ENCODE peak calls at places on chromosomes 13 and 19, in four cellular contexts. One of them, this sample, is unnamed.

GRCh38 chr19:8607386-8607785 is 3.1 kb downstream of the ADAMTS10 start:
- DNase-seq in IMR-90: peak; percentile 23
- DNase-seq in endothelial cell of umbilical vein: no peak
- DNase-seq in K562: no peak
- DNase-seq in this sample: no peak

GRCh38 chr13:39415403-39415802 is 187.6 kb downstream of the LHFPL6 start:
- DNase-seq in endothelial cell of umbilical vein: peak; percentile 78
- DNase-seq in K562: no peak
- DNase-seq in IMR-90: peak; percentile 43
- DNase-seq in this sample: no peak

GRCh38 chr13:114128624-114129522 is 3.5 kb downstream of the RASA3 start:
- DNase-seq in IMR-90: peak; percentile 95
- DNase-seq in K562: peak; percentile 58
- DNase-seq in endothelial cell of umbilical vein: peak; percentile 96
- DNase-seq in this sample: no peak

GRCh38 chr19:41226053-41226873 is 7.2 kb downstream of the AXL start:
- DNase-seq in endothelial cell of umbilical vein: peak; percentile 59
- DNase-seq in IMR-90: peak; percentile 82
- DNase-seq in K562: peak; percentile 93
- DNase-seq in this sample: no peak

GRCh38 chr13:73034901-73035300 is 23.9 kb upstream of the KLF5 start:
- DNase-seq in IMR-90: no peak
- DNase-seq in endothelial cell of umbilical vein: no peak
- DNase-seq in K562: no peak
- DNase-seq in this sample: no peak

GRCh38 chr19:46609511-46610412 is 8.6 kb downstream of the CALM3 start:
- DNase-seq in endothelial cell of umbilical vein: no peak
- DNase-seq in IMR-90: no peak
- DNase-seq in K562: no peak
- DNase-seq in this sample: no peak

GRCh38 chr19:17873661-17874422 is 2.1 kb downstream of the SLC5A5 start:
- DNase-seq in K562: peak; percentile 98
- DNase-seq in endothelial cell of umbilical vein: no peak
- DNase-seq in IMR-90: no peak
- DNase-seq in this sample: no peak

GRCh38 chr13:99404005-99404755 is 97.0 kb upstream of the GPR183 start:
- DNase-seq in endothelial cell of umbilical vein: no peak
- DNase-seq in K562: no peak
- DNase-seq in IMR-90: no peak
- DNase-seq in this sample: no peak

GRCh38 chr19:22807061-22807835 is 23.3 kb upstream of the ZNF99 start:
- DNase-seq in IMR-90: no peak
- DNase-seq in endothelial cell of umbilical vein: no peak
- DNase-seq in K562: no peak
- DNase-seq in this sample: no peak

GRCh38 chr13:38265135-38265497 is 84.5 kb upstream of the UFM1 start:
- DNase-seq in K562: no peak
- DNase-seq in endothelial cell of umbilical vein: no peak
- DNase-seq in IMR-90: no peak
- DNase-seq in this sample: no peak

GRCh38 chr19:51097166-51097736 is 11.0 kb downstream of the CTU1 start:
- DNase-seq in IMR-90: peak; percentile 62
- DNase-seq in endothelial cell of umbilical vein: peak; percentile 27
- DNase-seq in K562: peak; percentile 74
- DNase-seq in this sample: peak; percentile 76

GRCh38 chr19:54373781-54374266 is 9.1 kb upstream of the LAIR1 start:
- DNase-seq in IMR-90: no peak
- DNase-seq in K562: no peak
- DNase-seq in endothelial cell of umbilical vein: no peak
- DNase-seq in this sample: no peak

GRCh38 chr19:3433313-3433712 is 47.0 kb downstream of the SMIM24 start:
- DNase-seq in K562: no peak
- DNase-seq in endothelial cell of umbilical vein: no peak
- DNase-seq in IMR-90: no peak
- DNase-seq in this sample: no peak

GRCh38 chr19:35027009-35027408 is 3.3 kb upstream of the SCN1B start:
- DNase-seq in endothelial cell of umbilical vein: no peak
- DNase-seq in IMR-90: no peak
- DNase-seq in K562: no peak
- DNase-seq in this sample: no peak

GRCh38 chr19:35027851-35028599 is 2.2 kb upstream of the SCN1B start:
- DNase-seq in IMR-90: peak; percentile 27
- DNase-seq in endothelial cell of umbilical vein: no peak
- DNase-seq in K562: no peak
- DNase-seq in this sample: no peak

GRCh38 chr19:35025969-35026368 is 4.3 kb upstream of the SCN1B start:
- DNase-seq in endothelial cell of umbilical vein: no peak
- DNase-seq in IMR-90: no peak
- DNase-seq in K562: no peak
- DNase-seq in this sample: no peak

GRCh38 chr19:35024095-35024494 is 6.2 kb upstream of the SCN1B start:
- DNase-seq in K562: no peak
- DNase-seq in IMR-90: no peak
- DNase-seq in endothelial cell of umbilical vein: no peak
- DNase-seq in this sample: no peak

GRCh38 chr19:35026418-35026817 is 3.9 kb upstream of the SCN1B start:
- DNase-seq in endothelial cell of umbilical vein: no peak
- DNase-seq in IMR-90: no peak
- DNase-seq in K562: no peak
- DNase-seq in this sample: no peak
- H3K4me1 ChIP-seq in endothelial cell of umbilical vein: peaks cover 2% of the 10 kb centered on the region
- H3K4me1 ChIP-seq in IMR-90: peaks cover 3% of the 10 kb centered on the region
- H3K4me1 ChIP-seq in K562: peaks cover 19% of the 10 kb centered on the region
- H3K4me1 ChIP-seq in this sample: peaks cover 3% of the 10 kb centered on the region

GRCh38 chr19:57280165-57280912 is at the start of gene ZNF460:
- DNase-seq in IMR-90: peak; percentile 97
- DNase-seq in K562: peak; percentile 93
- DNase-seq in endothelial cell of umbilical vein: peak; percentile 98
- DNase-seq in this sample: peak; percentile 78

GRCh38 chr19:57279418-57280164 is 694 bp upstream of the ZNF460 start:
- DNase-seq in IMR-90: peak; percentile 97
- DNase-seq in K562: peak; percentile 83
- DNase-seq in endothelial cell of umbilical vein: peak; percentile 93
- DNase-seq in this sample: peak; percentile 83

GRCh38 chr19:57282011-57282636 is 1.8 kb downstream of the ZNF460 start:
- DNase-seq in IMR-90: no peak
- DNase-seq in K562: no peak
- DNase-seq in endothelial cell of umbilical vein: no peak
- DNase-seq in this sample: peak; percentile 73

GRCh38 chr19:57276430-57276829 is 3.9 kb upstream of the ZNF460 start:
- DNase-seq in K562: no peak
- DNase-seq in endothelial cell of umbilical vein: no peak
- DNase-seq in IMR-90: no peak
- DNase-seq in this sample: no peak

DNA sequence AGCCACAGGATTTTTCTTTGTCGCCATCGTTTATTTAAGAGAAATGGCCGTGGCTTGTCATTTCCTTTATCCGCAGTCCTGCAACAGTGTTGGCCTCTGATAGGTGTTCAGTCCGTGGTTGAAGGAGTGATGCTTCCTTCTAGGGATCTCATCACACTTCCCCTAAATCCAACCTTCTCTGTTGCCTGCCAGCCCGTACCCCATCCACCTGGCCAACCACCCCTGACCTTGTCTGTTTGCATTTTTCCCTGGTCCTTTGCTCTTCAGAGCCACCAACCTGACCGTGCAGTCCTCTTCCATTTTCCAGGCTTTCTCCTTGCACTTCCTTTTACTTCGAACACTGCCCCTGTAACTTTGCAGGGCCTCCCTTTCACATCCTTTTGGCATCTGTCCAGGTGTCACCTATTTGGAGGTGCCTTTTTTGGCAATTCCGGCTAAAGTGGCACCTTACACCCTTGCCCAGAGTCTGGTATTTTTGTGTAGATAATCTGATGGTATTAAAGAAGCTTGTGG is 684 bp downstream of the ZNF460 start:
- DNase-seq in IMR-90: no peak
- DNase-seq in K562: no peak
- DNase-seq in endothelial cell of umbilical vein: no peak
- DNase-seq in this sample: no peak
- H2AFZ ChIP-seq in IMR-90: peak overlapping the region; percentile 97
- H2AFZ ChIP-seq in K562: peak overlapping the region; percentile 95
- H2AFZ ChIP-seq in endothelial cell of umbilical vein: peak overlapping the region; percentile 67
- H2AFZ ChIP-seq in this sample: no peak overlapping the region

GRCh38 chr13:41398494-41399190 is 58.7 kb upstream of the RGCC start:
- DNase-seq in endothelial cell of umbilical vein: no peak
- DNase-seq in IMR-90: no peak
- DNase-seq in K562: no peak
- DNase-seq in this sample: no peak
- H3K9me1 ChIP-seq in endothelial cell of umbilical vein: no peaks in the 10 kb centered on the region
- H3K9me1 ChIP-seq in IMR-90: peaks cover 2% of the 10 kb centered on the region
- H3K9me1 ChIP-seq in K562: no peaks in the 10 kb centered on the region
- H3K9me1 ChIP-seq in this sample: no peaks in the 10 kb centered on the region

DNA sequence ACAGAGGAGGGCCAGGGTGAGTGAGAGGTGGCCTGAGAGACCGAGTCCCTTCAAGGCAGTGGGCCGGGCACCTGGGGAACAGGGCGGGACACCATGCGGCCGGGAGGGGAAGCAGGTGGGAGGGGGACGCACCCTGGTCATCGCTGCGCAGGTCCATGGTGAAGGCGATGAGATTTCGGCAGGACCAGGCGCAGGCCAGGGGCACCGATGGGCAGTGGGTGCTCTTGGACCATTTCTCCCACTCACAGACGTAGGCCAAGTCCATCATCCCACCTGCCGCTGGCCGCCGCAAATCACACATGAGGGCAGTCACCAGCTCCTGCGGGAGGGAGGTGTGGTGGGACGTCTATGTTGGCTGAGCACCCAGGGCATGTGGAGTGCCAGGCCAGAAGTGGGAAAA is 2.2 kb downstream of the MED16 start:
- DNase-seq in K562: no peak
- DNase-seq in endothelial cell of umbilical vein: no peak
- DNase-seq in IMR-90: no peak
- DNase-seq in this sample: no peak
- H3K4me1 ChIP-seq in K562: peaks cover 61% of the 10 kb centered on the region
- H3K4me1 ChIP-seq in endothelial cell of umbilical vein: no peaks in the 10 kb centered on the region
- H3K4me1 ChIP-seq in IMR-90: no peaks in the 10 kb centered on the region
- H3K4me1 ChIP-seq in this sample: no peaks in the 10 kb centered on the region

DNA sequence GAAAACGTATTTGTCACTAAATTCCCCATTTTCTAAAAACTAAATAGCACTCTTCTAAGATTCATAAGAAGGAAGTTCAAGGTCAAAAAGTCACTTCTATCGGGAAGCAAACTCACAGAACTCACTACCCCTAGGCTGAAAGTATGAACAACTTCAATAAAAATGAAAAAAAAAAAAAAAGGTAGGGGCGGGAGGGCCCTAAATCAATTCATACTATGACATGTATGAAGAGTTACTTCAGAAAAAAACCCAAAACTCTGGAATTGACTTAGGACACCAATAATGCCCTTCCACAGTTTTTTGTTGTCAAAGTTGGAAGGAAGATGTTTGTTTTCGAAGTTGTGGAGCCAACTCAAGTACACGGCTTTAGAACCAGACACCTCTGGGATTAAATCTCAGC is 1.1 kb downstream of the SUCLA2 start:
- DNase-seq in endothelial cell of umbilical vein: no peak
- DNase-seq in K562: no peak
- DNase-seq in IMR-90: no peak
- DNase-seq in this sample: no peak
- H2AFZ ChIP-seq in endothelial cell of umbilical vein: no peak overlapping the region
- H2AFZ ChIP-seq in K562: no peak overlapping the region
- H2AFZ ChIP-seq in IMR-90: no peak overlapping the region
- H2AFZ ChIP-seq in this sample: no peak overlapping the region